ENCODE peak calls at places on chromosomes 13 and 19, in five cellular contexts. O is omental fat pad; L is natural killer cell; U is stimulated activated CD4-positive, alpha-beta T cell treated with anti-CD3 and anti-CD28 coated beads, Interleukin-15, amount 100 ng/mL, for 1 hour; X is type B pancreatic cell. E is an unnamed sample.

GRCh38 chr13:89279374-89279773 is 1608.2 kb downstream of the SLITRK5 start:
- DNase-seq in O (no peak), L (no peak), U (no peak), X (no peak), E (no peak)

GRCh38 chr19:55014714-55015113 is 23.4 kb downstream of the GP6 start:
- DNase-seq in O (no peak), L (no peak), U (no peak), X (no peak), E (no peak)

GRCh38 chr19:534088-534487 is 2.5 kb downstream of the CDC34 start:
- DNase-seq in O (no peak), L (no peak), U (no peak), X (no peak), E (no peak)

GRCh38 chr13:28464861-28465260 is 30.1 kb downstream of the FLT1 start:
- DNase-seq in O (no peak), L (no peak), U (no peak), X (no peak), E (no peak)

GRCh38 chr13:30257433-30258099 is 49.8 kb downstream of the KATNAL1 start:
- DNase-seq in O (no peak), L (no peak), U (no peak), X (no peak), E (no peak)

GRCh38 chr13:28865312-28865711 is 45.2 kb downstream of the MTUS2 start:
- DNase-seq in O (no peak), L (no peak), U (no peak), X (no peak), E (no peak)

GRCh38 chr19:49340069-49340864 is 5.1 kb downstream of the CD37 start:
- DNase-seq in O (no peak), L (peak; percentile 47), U (no peak), X (no peak), E (no peak)

GRCh38 chr19:52825765-52826164 is 4.3 kb upstream of the ZNF28 start:
- DNase-seq in O (no peak), L (no peak), U (no peak), X (no peak), E (no peak)

GRCh38 chr13:31862828-31863227 is 123.5 kb downstream of the RXFP2 start:
- DNase-seq in O (no peak), L (no peak), U (no peak), X (no peak), E (no peak)

GRCh38 chr13:66553391-66553790 is 676.7 kb downstream of the PCDH9 start:
- DNase-seq in O (no peak), L (no peak), U (no peak), X (no peak), E (no peak)

GRCh38 chr19:11256189-11256588 is 6.1 kb downstream of the DOCK6 start:
- DNase-seq in O (no peak), L (no peak), U (no peak), X (no peak), E (no peak)

GRCh38 chr19:37979547-37980082 is 72.6 kb downstream of the SIPA1L3 start:
- DNase-seq in O (no peak), L (no peak), U (no peak), X (no peak), E (no peak)

GRCh38 chr19:36916991-36917390 is 859 bp downstream of the ZNF568 start:
- DNase-seq in O (no peak), L (no peak), U (no peak), X (no peak), E (no peak)

GRCh38 chr19:35032356-35032865 is 2.1 kb downstream of the SCN1B start:
- DNase-seq in O (no peak), L (no peak), U (no peak), X (no peak), E (no peak)

GRCh38 chr19:51798958-51799310 is 4.0 kb downstream of the FPR3 start:
- DNase-seq in O (no peak), L (no peak), U (no peak), X (no peak), E (no peak)

GRCh38 chr19:35222373-35223005 is 6.0 kb downstream of the FAM187B start:
- DNase-seq in O (no peak), L (no peak), U (no peak), X (no peak), E (no peak)

GRCh38 chr13:102680133-102680717 is 14.6 kb downstream of the METTL21C start:
- DNase-seq in O (no peak), L (no peak), U (no peak), X (no peak), E (no peak)

GRCh38 chr13:31970237-31970930 is 61.2 kb upstream of the FRY start:
- DNase-seq in O (no peak), L (no peak), U (no peak), X (no peak), E (no peak)

GRCh38 chr19:6489278-6490061 is 7.9 kb upstream of the DENND1C start:
- DNase-seq in O (no peak), L (no peak), U (no peak), X (no peak), E (no peak)

GRCh38 chr19:40576585-40577451 is at the start of gene SHKBP1:
- DNase-seq in O (peak; percentile 89), L (peak; percentile 95), U (peak; percentile 85), X (peak; percentile 94), E (peak; percentile 61)

GRCh38 chr13:52891685-52892084 is 43.2 kb upstream of the PCDH8 start:
- DNase-seq in O (no peak), L (no peak), U (no peak), X (no peak), E (no peak)

GRCh38 chr13:26325876-26326275 is 71.9 kb downstream of the CDK8 start:
- DNase-seq in O (no peak), L (no peak), U (no peak), X (no peak), E (no peak)

GRCh38 chr19:2275588-2276428 is 6.2 kb downstream of the PEAK3 start:
- DNase-seq in O (no peak), L (no peak), U (no peak), X (no peak), E (no peak)

GRCh38 chr13:109494955-109495354 is 291.4 kb downstream of the IRS2 start:
- DNase-seq in O (no peak), L (no peak), U (no peak), X (no peak), E (no peak)

GRCh38 chr13:113978741-113979481 is 5.0 kb upstream of the C13orf46 start:
- DNase-seq in O (no peak), L (no peak), U (no peak), X (no peak), E (no peak)

GRCh38 chr19:57282011-57282636 is 1.8 kb downstream of the ZNF460 start:
- DNase-seq in O (no peak), L (no peak), U (no peak), X (no peak), E (no peak)

GRCh38 chr13:50787316-50788195 is 55.9 kb downstream of the DLEU7 start:
- DNase-seq in O (no peak), L (no peak), U (no peak), X (no peak), E (no peak)

E was measured in esophagus squamous epithelium.